ENCODE peak calls at places on chromosomes 1 and 21, in nine cellular contexts. F is AG04450, N is WTC11, L is B cell, Z is endothelial cell, H is pancreas, K is upper lobe of right lung, G is cardiac muscle cell, Q is HFFc6. A is an unnamed sample.

GRCh38 chr1:164667600-164667999 is 108.6 kb downstream of the PBX1 start:
- DNase-seq in F (no peak), N (no peak), L (no peak), Z (no peak), H (no peak), K (no peak), G (no peak), Q (no peak), A (no peak)

GRCh38 chr1:180256353-180257027 is 26.4 kb downstream of the LHX4 start:
- DNase-seq in F (no peak), N (no peak), L (no peak), Z (no peak), H (no peak), K (no peak), G (no peak), Q (no peak), A (no peak)

GRCh38 chr1:200355815-200356214 is 54.0 kb downstream of the ZNF281 start:
- DNase-seq in F (no peak), N (no peak), L (no peak), Z (no peak), H (no peak), K (no peak), G (no peak), Q (no peak), A (no peak)

GRCh38 chr1:54275349-54275748 is 75.4 kb downstream of the MRPL37 start:
- DNase-seq in F (no peak), N (no peak), L (no peak), Z (peak), H (peak), K (no peak), G (no peak), Q (peak), A (peak)

GRCh38 chr21:43929217-43929971 is 64.4 kb downstream of the AGPAT3 start:
- DNase-seq in F (no peak), N (no peak), L (no peak), Z (no peak), H (no peak), K (no peak), G (no peak), Q (no peak), A (no peak)

GRCh38 chr1:22530701-22531100 is 32.6 kb upstream of the EPHA8 start:
- DNase-seq in F (no peak), N (no peak), L (no peak), Z (no peak), H (no peak), K (no peak), G (no peak), Q (no peak), A (no peak)

GRCh38 chr1:201309420-201309819 is 26.1 kb downstream of the PKP1 start:
- DNase-seq in F (no peak), N (peak), L (no peak), Z (peak), H (peak), K (peak), G (peak), Q (peak), A (peak)

GRCh38 chr1:3910049-3910731 is 10.1 kb upstream of the C1orf174 start:
- DNase-seq in F (no peak), N (no peak), L (no peak), Z (no peak), H (no peak), K (no peak), G (no peak), Q (no peak), A (no peak)

GRCh38 chr21:37153935-37154350 is 80.9 kb downstream of the TTC3 start:
- DNase-seq in F (no peak), N (no peak), L (no peak), Z (no peak), H (no peak), K (no peak), G (no peak), Q (no peak), A (no peak)

GRCh38 chr1:166166701-166167394 is at the start of gene FAM78B:
- DNase-seq in F (no peak), N (peak), L (peak), Z (peak), H (peak), K (peak), G (peak), Q (no peak), A (peak)

GRCh38 chr1:52045236-52045635 is 9.8 kb downstream of the TXNDC12 start:
- DNase-seq in F (no peak), N (no peak), L (no peak), Z (no peak), H (no peak), K (no peak), G (no peak), Q (no peak), A (no peak)

GRCh38 chr1:15154480-15155036 is 1.0 kb downstream of the TMEM51 start:
- DNase-seq in F (no peak), N (peak), L (no peak), Z (peak), H (peak), K (peak), G (peak), Q (no peak), A (no peak)

GRCh38 chr1:212827831-212828278 is 19.6 kb downstream of the SPATA45 start:
- DNase-seq in F (no peak), N (no peak), L (no peak), Z (no peak), H (no peak), K (no peak), G (no peak), Q (no peak), A (no peak)

GRCh38 chr1:109193653-109194590 is 19.8 kb upstream of the SARS1 start:
- DNase-seq in F (no peak), N (peak), L (peak), Z (peak), H (peak), K (peak), G (no peak), Q (no peak), A (peak)

GRCh38 chr1:12005488-12006166 is 13.7 kb upstream of the MIIP start:
- DNase-seq in F (no peak), N (no peak), L (no peak), Z (no peak), H (peak), K (no peak), G (no peak), Q (no peak), A (no peak)

GRCh38 chr21:28538987-28539622 is 453.6 kb downstream of the LTN1 start:
- DNase-seq in F (peak), N (no peak), L (no peak), Z (no peak), H (no peak), K (no peak), G (no peak), Q (peak), A (peak)

GRCh38 chr1:29805122-29805895 is 569.0 kb downstream of the PTPRU start:
- DNase-seq in F (no peak), N (no peak), L (no peak), Z (no peak), H (no peak), K (no peak), G (peak), Q (no peak), A (no peak)

GRCh38 chr1:9591669-9592509 is 3.2 kb downstream of the TMEM201 start:
- DNase-seq in F (no peak), N (no peak), L (no peak), Z (no peak), H (no peak), K (peak), G (no peak), Q (no peak), A (no peak)

GRCh38 chr1:59367269-59368006 is 70.5 kb downstream of the FGGY start:
- DNase-seq in F (peak), N (no peak), L (no peak), Z (no peak), H (peak), K (peak), G (no peak), Q (peak), A (peak)

GRCh38 chr1:215418876-215419442 is 148.1 kb upstream of the KCTD3 start:
- DNase-seq in F (no peak), N (no peak), L (no peak), Z (no peak), H (no peak), K (no peak), G (no peak), Q (no peak), A (no peak)

DNA sequence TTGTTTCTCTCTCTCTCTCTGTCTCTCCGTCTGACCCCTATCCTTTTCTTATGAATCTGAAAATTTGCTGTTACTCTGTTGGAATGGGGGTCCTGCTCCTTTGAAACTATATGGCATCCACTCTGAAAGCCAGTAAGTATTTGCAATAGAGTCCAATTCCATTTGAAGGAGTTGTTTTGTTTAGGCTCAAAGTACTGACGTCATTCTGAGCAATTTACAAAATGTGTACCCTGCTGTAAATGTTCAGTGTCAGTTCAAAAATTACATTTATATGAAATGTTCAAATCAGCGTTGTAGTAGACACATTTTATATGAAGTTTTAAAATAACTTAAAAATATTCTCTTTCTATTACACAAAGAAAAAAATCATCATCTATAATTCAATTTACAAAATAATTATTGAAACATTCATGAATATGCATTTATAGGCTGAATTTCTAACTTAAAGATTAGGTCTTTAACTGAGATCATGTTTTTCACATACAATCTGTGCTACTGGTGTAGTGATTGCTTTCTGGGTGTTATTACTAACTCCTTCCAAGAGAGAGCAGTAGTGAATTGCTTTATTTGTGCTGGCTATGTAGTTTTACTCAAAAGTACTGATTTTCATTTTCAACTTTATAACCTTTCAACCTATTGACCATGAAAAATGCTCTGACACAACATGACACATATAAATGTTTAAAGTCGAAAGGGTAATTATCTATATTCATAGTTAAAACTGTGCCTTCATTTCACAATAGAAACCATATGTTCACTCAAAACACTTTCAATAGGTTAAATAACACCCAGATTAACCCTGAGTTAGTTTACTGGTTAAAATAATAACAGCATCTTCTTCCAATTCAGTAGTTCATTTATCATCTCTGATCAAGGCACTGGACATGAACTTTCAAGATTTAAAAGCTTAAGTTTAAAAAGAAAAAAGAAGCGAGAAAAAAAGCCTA is 253.1 kb upstream of the ADGRL4 start:
- DNase-seq in F (peak), N (no peak), L (no peak), Z (no peak), H (no peak), K (no peak), G (peak), Q (peak), A (peak)
- TF ChIP-seq CTCF in F (peak), N (no peak), L (no peak), Z (no peak), H (no peak), K (peak), G (peak), Q (peak), A (peak)

GRCh38 chr1:61921435-61921834 is 179.2 kb downstream of the PATJ start:
- DNase-seq in F (no peak), N (no peak), L (no peak), Z (no peak), H (no peak), K (no peak), G (no peak), Q (no peak), A (peak)
- TF ChIP-seq CTCF in F (peak), N (no peak), L (no peak), Z (no peak), H (no peak), K (no peak), G (no peak), Q (peak), A (no peak)

GRCh38 chr1:77889671-77890070 is 1.2 kb downstream of the NEXN start:
- DNase-seq in F (peak), N (no peak), L (no peak), Z (no peak), H (no peak), K (no peak), G (peak), Q (peak), A (peak)

GRCh38 chr1:77888429-77889239 is at the start of gene NEXN:
- DNase-seq in F (peak), N (peak), L (no peak), Z (peak), H (peak), K (peak), G (peak), Q (peak), A (peak)

GRCh38 chr1:77891200-77891599 is 2.8 kb downstream of the NEXN start:
- DNase-seq in F (no peak), N (no peak), L (no peak), Z (no peak), H (no peak), K (no peak), G (no peak), Q (no peak), A (no peak)

GRCh38 chr1:77889240-77889637 is 815 bp downstream of the NEXN start:
- DNase-seq in F (peak), N (no peak), L (no peak), Z (no peak), H (no peak), K (no peak), G (peak), Q (peak), A (peak)

DNA sequence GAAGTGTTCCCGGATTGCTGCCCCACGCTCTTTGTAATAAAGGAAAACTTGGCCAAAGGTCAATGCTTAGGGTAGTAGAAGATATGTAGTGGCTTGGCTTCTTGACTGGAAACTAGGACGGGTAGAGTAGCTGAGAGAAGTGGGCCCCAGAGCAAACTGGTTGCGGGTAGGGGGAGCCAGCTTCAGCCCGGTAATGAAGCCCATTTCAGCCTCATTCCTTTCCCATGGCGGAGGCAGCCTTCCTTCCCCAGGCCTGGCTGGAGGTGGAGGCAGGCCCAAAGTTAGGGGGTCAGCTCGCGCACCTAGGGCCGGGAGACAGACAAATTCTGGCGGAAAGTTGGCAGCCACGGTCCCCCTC is 374 bp upstream of the NEXN start:
- DNase-seq in F (peak), N (no peak), L (no peak), Z (no peak), H (no peak), K (no peak), G (no peak), Q (peak), A (peak)
- TF ChIP-seq CTCF in F (peak), N (no peak), L (no peak), Z (no peak), H (no peak), K (no peak), G (peak), Q (no peak), A (no peak)

GRCh38 chr1:231550448-231550781 is 21.9 kb downstream of the TSNAX start:
- DNase-seq in F (no peak), N (no peak), L (no peak), Z (peak), H (no peak), K (no peak), G (peak), Q (no peak), A (peak)
- TF ChIP-seq CTCF in F (peak), N (peak), L (peak), Z (peak), H (peak), K (peak), G (peak), Q (peak), A (peak)

DNA sequence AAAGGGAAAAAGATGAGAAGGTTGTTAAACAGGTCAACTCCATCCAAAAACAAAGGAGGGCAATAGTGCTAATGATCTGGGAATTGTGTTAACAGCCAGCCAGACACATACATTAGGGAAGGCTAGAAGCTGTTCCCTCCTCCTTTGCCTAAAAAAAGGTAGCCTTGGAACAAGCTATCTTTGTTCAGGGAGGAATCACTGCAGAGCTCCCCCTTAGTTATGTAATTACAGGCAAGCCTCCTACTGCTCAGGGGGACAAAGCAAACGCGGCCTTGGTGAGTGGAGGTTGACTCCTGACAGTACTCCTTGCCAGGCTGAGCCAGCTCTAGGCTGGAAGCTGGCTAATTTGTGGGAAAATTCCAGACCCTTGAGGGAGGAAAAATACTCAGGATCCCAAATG is 97.6 kb downstream of the VAV3 start:
- DNase-seq in F (no peak), N (peak), L (no peak), Z (no peak), H (no peak), K (no peak), G (no peak), Q (no peak), A (no peak)
- TF ChIP-seq CTCF in F (no peak), N (no peak), L (no peak), Z (no peak), H (no peak), K (no peak), G (no peak), Q (no peak), A (no peak)

GRCh38 chr1:221800831-221801610 is 59.1 kb upstream of the DUSP10 start:
- DNase-seq in F (no peak), N (no peak), L (no peak), Z (no peak), H (no peak), K (no peak), G (no peak), Q (no peak), A (no peak)
- TF ChIP-seq CTCF in F (no peak), N (no peak), L (no peak), Z (no peak), H (no peak), K (no peak), G (no peak), Q (no peak), A (no peak)

GRCh38 chr1:94395748-94396309 is 22.4 kb upstream of the ABCD3 start:
- DNase-seq in F (no peak), N (no peak), L (no peak), Z (no peak), H (no peak), K (no peak), G (no peak), Q (no peak), A (no peak)

GRCh38 chr1:94398356-94398755 is 19.8 kb upstream of the ABCD3 start:
- DNase-seq in F (no peak), N (no peak), L (no peak), Z (no peak), H (no peak), K (no peak), G (no peak), Q (no peak), A (no peak)

GRCh38 chr1:94394247-94394646 is 23.9 kb upstream of the ABCD3 start:
- DNase-seq in F (no peak), N (no peak), L (no peak), Z (no peak), H (no peak), K (no peak), G (no peak), Q (no peak), A (no peak)

GRCh38 chr1:94395231-94395630 is 23.0 kb upstream of the ABCD3 start:
- DNase-seq in F (no peak), N (no peak), L (no peak), Z (no peak), H (no peak), K (no peak), G (no peak), Q (no peak), A (no peak)

GRCh38 chr1:94396356-94396755 is 21.8 kb upstream of the ABCD3 start:
- DNase-seq in F (no peak), N (peak), L (no peak), Z (peak), H (no peak), K (no peak), G (peak), Q (no peak), A (no peak)
- TF ChIP-seq CTCF in F (peak), N (no peak), L (no peak), Z (no peak), H (no peak), K (no peak), G (peak), Q (peak), A (no peak)

GRCh38 chr1:24323281-24323680 is 4.1 kb downstream of the GRHL3 start:
- DNase-seq in F (no peak), N (no peak), L (no peak), Z (no peak), H (no peak), K (no peak), G (no peak), Q (no peak), A (peak)
- TF ChIP-seq CTCF in F (no peak), N (no peak), L (no peak), Z (no peak), H (no peak), K (no peak), G (no peak), Q (no peak), A (no peak)